ENCODE peak calls at places on chromosome 20, in nine cellular contexts. O, S, E, F, N, U, H, B and Z are unnamed samples.
A peak's percentile ranks its signal among the peaks of the same experiment; 100 is the strongest.

GRCh38 chr20:24469116-24470030 is at the start of gene SYNDIG1:
- DNase-seq in O (peak; percentile 85), H (no peak), S (no peak), E (no peak), B (peak; percentile 16), N (no peak), F (no peak), U (peak; percentile 54), Z (no peak)

GRCh38 chr20:45798935-45799642 is 7.3 kb downstream of the DNTTIP1 start:
- DNase-seq in B (peak; percentile 72), H (peak; percentile 64), U (no peak), E (peak; percentile 75), N (peak; percentile 80), S (peak; percentile 66), O (no peak), F (peak; percentile 60), Z (peak; percentile 38)

GRCh38 chr20:63427724-63428330 is 44.6 kb downstream of the KCNQ2 start:
- DNase-seq in E (no peak), H (no peak), F (no peak), U (no peak), N (no peak), B (no peak), S (no peak), O (peak; percentile 74), Z (no peak)

GRCh38 chr20:34581341-34582189 is 23.0 kb downstream of the MAP1LC3A start:
- DNase-seq in E (no peak), U (no peak), F (peak; percentile 85), H (no peak), O (no peak), N (no peak), S (peak; percentile 82), B (peak; percentile 58), Z (no peak)

GRCh38 chr20:3238616-3239025 is 369 bp downstream of the SLC4A11 start:
- DNase-seq in F (no peak), S (peak; percentile 18), N (no peak), H (peak; percentile 83), O (peak; percentile 90), B (no peak), U (peak; percentile 48), E (peak; percentile 59), Z (peak; percentile 28)

GRCh38 chr20:23369424-23369823 is 7.4 kb downstream of the GZF1 start:
- DNase-seq in E (no peak), N (no peak), U (no peak), H (no peak), S (no peak), O (peak; percentile 64), F (no peak), B (no peak), Z (no peak)

GRCh38 chr20:11891081-11891826 is 26.4 kb upstream of the BTBD3 start:
- DNase-seq in B (peak; percentile 31), S (peak; percentile 38), H (peak; percentile 39), N (peak; percentile 96), F (peak; percentile 31), U (peak; percentile 64), O (peak; percentile 93), E (peak; percentile 86), Z (peak; percentile 37)

GRCh38 chr20:44690781-44691423 is 24.3 kb upstream of the CCN5 start:
- DNase-seq in E (no peak), S (no peak), N (no peak), U (no peak), F (peak; percentile 37), H (no peak), O (no peak), B (no peak), Z (no peak)

GRCh38 chr20:3797592-3798404 is 1.7 kb downstream of the CDC25B start:
- DNase-seq in O (peak; percentile 38), F (no peak), E (no peak), H (peak; percentile 62), N (no peak), S (no peak), U (no peak), B (peak; percentile 46), Z (no peak)

GRCh38 chr20:364905-365794 is 15.4 kb upstream of the TRIB3 start:
- DNase-seq in H (peak; percentile 68), O (no peak), N (no peak), S (peak; percentile 58), B (peak; percentile 66), E (peak; percentile 60), F (peak; percentile 45), U (no peak), Z (no peak)

GRCh38 chr20:48824830-48825550 is 2.8 kb downstream of the PREX1 start:
- DNase-seq in U (no peak), B (no peak), E (peak; percentile 41), O (no peak), F (no peak), N (no peak), H (no peak), S (no peak), Z (no peak)

GRCh38 chr20:43699941-43700565 is 26.7 kb downstream of the GTSF1L start:
- DNase-seq in H (no peak), S (no peak), F (no peak), U (no peak), E (no peak), B (no peak), O (no peak), N (no peak), Z (no peak)

GRCh38 chr20:9594284-9594875 is 80.0 kb downstream of the LAMP5 start:
- DNase-seq in F (no peak), S (no peak), E (no peak), B (no peak), N (no peak), U (no peak), O (no peak), H (no peak), Z (no peak)

GRCh38 chr20:9021699-9022098 is 47.2 kb upstream of the PLCB4 start:
- DNase-seq in H (no peak), N (peak; percentile 97), S (peak; percentile 22), F (peak; percentile 51), O (no peak), E (no peak), B (peak; percentile 64), U (no peak), Z (no peak)

GRCh38 chr20:16036331-16036730 is 536.9 kb downstream of the KIF16B start:
- DNase-seq in O (no peak), S (no peak), N (no peak), F (no peak), U (no peak), H (no peak), B (no peak), E (no peak), Z (no peak)

GRCh38 chr20:31608256-31608980 is 3.3 kb downstream of the ID1 start:
- DNase-seq in F (peak; percentile 85), N (no peak), B (peak; percentile 84), U (peak; percentile 90), E (peak; percentile 65), S (peak; percentile 66), O (peak; percentile 95), H (peak; percentile 92), Z (peak; percentile 89)